ENCODE peak calls at places on chromosomes 6 and 20, in four cellular contexts. One of them, this sample, is unnamed.

GRCh38 chr6:148737806-148738205 is 9.0 kb upstream of the UST start:
- DNase-seq in SHP77: no peak
- DNase-seq in GM19239: no peak
- DNase-seq in T-helper 1 cell: no peak
- DNase-seq in this sample: no peak

GRCh38 chr20:60422848-60423247 is 464.6 kb downstream of the CDH26 start:
- DNase-seq in GM19239: no peak
- DNase-seq in SHP77: no peak
- DNase-seq in T-helper 1 cell: no peak
- DNase-seq in this sample: no peak

GRCh38 chr20:62409935-62410741 is 3.1 kb upstream of the CABLES2 start:
- DNase-seq in GM19239: no peak
- DNase-seq in T-helper 1 cell: no peak
- DNase-seq in SHP77: peak
- DNase-seq in this sample: peak

GRCh38 chr20:17645546-17646208 is 36.4 kb downstream of the RRBP1 start:
- DNase-seq in GM19239: no peak
- DNase-seq in T-helper 1 cell: no peak
- DNase-seq in SHP77: no peak
- DNase-seq in this sample: no peak

GRCh38 chr20:47306095-47306494 is 50.4 kb downstream of the ZMYND8 start:
- DNase-seq in T-helper 1 cell: no peak
- DNase-seq in GM19239: no peak
- DNase-seq in SHP77: no peak
- DNase-seq in this sample: no peak

GRCh38 chr20:51365670-51366069 is 176.8 kb downstream of the NFATC2 start:
- DNase-seq in SHP77: no peak
- DNase-seq in T-helper 1 cell: no peak
- DNase-seq in GM19239: no peak
- DNase-seq in this sample: no peak

GRCh38 chr20:19903168-19903676 is 113.9 kb upstream of the NAA20 start:
- DNase-seq in SHP77: peak
- DNase-seq in GM19239: peak
- DNase-seq in T-helper 1 cell: no peak
- DNase-seq in this sample: no peak

GRCh38 chr6:30263734-30264133 is 50.5 kb upstream of the TRIM26 start:
- DNase-seq in GM19239: no peak
- DNase-seq in T-helper 1 cell: no peak
- DNase-seq in SHP77: no peak
- DNase-seq in this sample: no peak

GRCh38 chr20:50681359-50682064 is 9.8 kb downstream of the RIPOR3 start:
- DNase-seq in T-helper 1 cell: no peak
- DNase-seq in SHP77: no peak
- DNase-seq in GM19239: no peak
- DNase-seq in this sample: no peak

GRCh38 chr6:36130672-36131516 is 581 bp downstream of the MAPK13 start:
- DNase-seq in SHP77: peak
- DNase-seq in GM19239: peak
- DNase-seq in T-helper 1 cell: peak
- DNase-seq in this sample: peak

GRCh38 chr6:80104520-80104919 is 2.0 kb upstream of the BCKDHB start:
- DNase-seq in SHP77: no peak
- DNase-seq in GM19239: no peak
- DNase-seq in T-helper 1 cell: no peak
- DNase-seq in this sample: no peak

GRCh38 chr20:39310363-39311037 is 348.4 kb downstream of the DHX35 start:
- DNase-seq in T-helper 1 cell: no peak
- DNase-seq in GM19239: no peak
- DNase-seq in SHP77: no peak
- DNase-seq in this sample: peak

GRCh38 chr6:117513174-117513573 is 30.7 kb downstream of the DCBLD1 start:
- DNase-seq in GM19239: no peak
- DNase-seq in SHP77: no peak
- DNase-seq in T-helper 1 cell: no peak
- DNase-seq in this sample: no peak

GRCh38 chr6:3665608-3666007 is 85.9 kb downstream of the PXDC1 start:
- DNase-seq in T-helper 1 cell: no peak
- DNase-seq in SHP77: no peak
- DNase-seq in GM19239: no peak
- DNase-seq in this sample: no peak

GRCh38 chr6:21666200-21666671 is 72.7 kb downstream of the SOX4 start:
- DNase-seq in GM19239: no peak
- DNase-seq in T-helper 1 cell: no peak
- DNase-seq in SHP77: no peak
- DNase-seq in this sample: peak

GRCh38 chr6:31666337-31666960 is 569 bp downstream of the CSNK2B start:
- DNase-seq in SHP77: no peak
- DNase-seq in GM19239: no peak
- DNase-seq in T-helper 1 cell: no peak
- DNase-seq in this sample: no peak

GRCh38 chr6:10425973-10426780 is 11.3 kb upstream of the TFAP2A start:
- DNase-seq in T-helper 1 cell: no peak
- DNase-seq in SHP77: no peak
- DNase-seq in GM19239: no peak
- DNase-seq in this sample: peak

GRCh38 chr6:40517654-40518053 is 69.5 kb downstream of the LRFN2 start:
- DNase-seq in GM19239: no peak
- DNase-seq in SHP77: no peak
- DNase-seq in T-helper 1 cell: no peak
- DNase-seq in this sample: no peak

GRCh38 chr20:55888655-55889054 is 116.7 kb downstream of the CBLN4 start:
- DNase-seq in T-helper 1 cell: no peak
- DNase-seq in GM19239: no peak
- DNase-seq in SHP77: peak
- DNase-seq in this sample: no peak

GRCh38 chr20:51562334-51563140 is 20.0 kb upstream of the NFATC2 start:
- DNase-seq in T-helper 1 cell: no peak
- DNase-seq in SHP77: peak
- DNase-seq in GM19239: no peak
- DNase-seq in this sample: peak

GRCh38 chr6:123462141-123462540 is 174.6 kb downstream of the TRDN start:
- DNase-seq in GM19239: no peak
- DNase-seq in T-helper 1 cell: no peak
- DNase-seq in SHP77: no peak
- DNase-seq in this sample: no peak

GRCh38 chr20:1001981-1002681 is at the start of gene RSPO4:
- DNase-seq in GM19239: no peak
- DNase-seq in T-helper 1 cell: no peak
- DNase-seq in SHP77: no peak
- DNase-seq in this sample: peak

GRCh38 chr6:128200789-128201188 is 299.9 kb upstream of the THEMIS start:
- DNase-seq in GM19239: no peak
- DNase-seq in SHP77: no peak
- DNase-seq in T-helper 1 cell: no peak
- DNase-seq in this sample: no peak

GRCh38 chr20:48733296-48733790 is 94.5 kb downstream of the PREX1 start:
- DNase-seq in T-helper 1 cell: no peak
- DNase-seq in GM19239: no peak
- DNase-seq in SHP77: no peak
- DNase-seq in this sample: no peak

GRCh38 chr6:37137881-37138568 is 31.9 kb upstream of the PIM1 start:
- DNase-seq in T-helper 1 cell: no peak
- DNase-seq in SHP77: no peak
- DNase-seq in GM19239: no peak
- DNase-seq in this sample: peak

GRCh38 chr6:158445426-158446085 is 114.3 kb upstream of the TMEM181 start:
- DNase-seq in T-helper 1 cell: no peak
- DNase-seq in SHP77: no peak
- DNase-seq in GM19239: no peak
- DNase-seq in this sample: no peak

GRCh38 chr6:37699138-37699766 is 1.6 kb upstream of the MDGA1 start:
- DNase-seq in T-helper 1 cell: peak
- DNase-seq in SHP77: no peak
- DNase-seq in GM19239: no peak
- DNase-seq in this sample: no peak

GRCh38 chr6:35294308-35294945 is 3.2 kb upstream of the DEF6 start:
- DNase-seq in GM19239: no peak
- DNase-seq in T-helper 1 cell: no peak
- DNase-seq in SHP77: peak
- DNase-seq in this sample: peak

GRCh38 chr6:70281923-70282902 is 20.7 kb downstream of the COL9A1 start:
- DNase-seq in SHP77: no peak
- DNase-seq in GM19239: no peak
- DNase-seq in T-helper 1 cell: no peak
- DNase-seq in this sample: peak

GRCh38 chr6:146026873-146027272 is 2.0 kb upstream of the GRM1 start:
- DNase-seq in GM19239: no peak
- DNase-seq in T-helper 1 cell: no peak
- DNase-seq in SHP77: no peak
- DNase-seq in this sample: no peak

GRCh38 chr20:18985551-18985950 is 172.0 kb downstream of the SCP2D1 start:
- DNase-seq in GM19239: no peak
- DNase-seq in SHP77: peak
- DNase-seq in T-helper 1 cell: no peak
- DNase-seq in this sample: no peak

GRCh38 chr6:105291525-105291924 is 111.4 kb downstream of the PREP start:
- DNase-seq in GM19239: no peak
- DNase-seq in T-helper 1 cell: no peak
- DNase-seq in SHP77: no peak
- DNase-seq in this sample: no peak

GRCh38 chr20:32050851-32051556 is 1.0 kb upstream of the HCK start:
- DNase-seq in GM19239: no peak
- DNase-seq in T-helper 1 cell: no peak
- DNase-seq in SHP77: no peak
- DNase-seq in this sample: peak

GRCh38 chr20:63696311-63696627 is 183 bp upstream of the TNFRSF6B start:
- DNase-seq in T-helper 1 cell: no peak
- DNase-seq in GM19239: no peak
- DNase-seq in SHP77: no peak
- DNase-seq in this sample: peak